ENCODE peak calls at places on chromosomes 12 and 14, in eight cellular contexts. V, M, O, H, C, J, S and Z are unnamed samples.

GRCh38 chr12:124938606-124939427 is 24.4 kb upstream of the UBC start:
- DNase-seq in O (peak; percentile 75), V (peak; percentile 78), S (peak; percentile 61), H (peak; percentile 91), M (no peak), C (no peak), J (peak; percentile 87), Z (peak; percentile 89)

GRCh38 chr12:67354966-67355365 is 85.8 kb downstream of the CAND1 start:
- DNase-seq in H (no peak), S (no peak), C (no peak), O (peak; percentile 22), M (no peak), V (no peak), J (no peak), Z (no peak)

GRCh38 chr12:131829351-131829794 is 1.2 kb downstream of the MMP17 start:
- DNase-seq in J (peak; percentile 83), O (no peak), C (no peak), M (no peak), H (no peak), S (peak; percentile 67), V (no peak), Z (no peak)

GRCh38 chr14:49881296-49882006 is 11.4 kb upstream of the ARF6 start:
- DNase-seq in H (no peak), S (no peak), J (no peak), C (peak; percentile 37), M (no peak), V (no peak), O (peak; percentile 43), Z (no peak)

GRCh38 chr14:81269100-81269978 is 48.6 kb upstream of the GTF2A1 start:
- DNase-seq in H (peak; percentile 69), V (peak; percentile 70), M (no peak), S (peak; percentile 74), J (no peak), C (no peak), O (peak; percentile 84), Z (no peak)

GRCh38 chr14:25406818-25407217 is 356.9 kb upstream of the STXBP6 start:
- DNase-seq in C (peak; percentile 61), V (peak; percentile 68), M (no peak), S (no peak), J (no peak), H (peak; percentile 48), O (peak; percentile 90), Z (no peak)

GRCh38 chr14:57848353-57848752 is 17.5 kb downstream of the SLC35F4 start:
- DNase-seq in J (no peak), M (no peak), V (no peak), H (no peak), O (no peak), S (no peak), C (no peak), Z (no peak)

GRCh38 chr12:81257952-81258551 is 180.2 kb downstream of the ACSS3 start:
- DNase-seq in S (peak; percentile 10), M (no peak), V (peak; percentile 34), H (peak; percentile 66), J (no peak), C (no peak), O (peak; percentile 81), Z (no peak)

GRCh38 chr14:68844210-68844545 is 51.3 kb upstream of the ZFP36L1 start:
- DNase-seq in O (no peak), J (no peak), V (no peak), M (no peak), S (no peak), H (no peak), C (no peak), Z (no peak)

GRCh38 chr14:98999345-98999744 is 272.7 kb downstream of the BCL11B start:
- DNase-seq in V (no peak), O (no peak), S (no peak), J (no peak), H (no peak), M (no peak), C (no peak), Z (no peak)

GRCh38 chr14:67938046-67938445 is 118.5 kb downstream of the RAD51B start:
- DNase-seq in V (no peak), J (no peak), M (no peak), S (no peak), O (peak; percentile 5), C (no peak), H (no peak), Z (no peak)

GRCh38 chr14:38824691-38825090 is 278.3 kb downstream of the SEC23A start:
- DNase-seq in J (no peak), H (no peak), C (no peak), V (no peak), S (no peak), O (no peak), M (no peak), Z (no peak)

GRCh38 chr14:101032433-101032832 is 128.9 kb upstream of the RTL1 start:
- DNase-seq in M (no peak), C (no peak), H (no peak), V (no peak), S (no peak), J (peak; percentile 11), O (no peak), Z (no peak)

GRCh38 chr12:76883826-76884225 is 5.0 kb upstream of the CSRP2 start:
- DNase-seq in V (no peak), M (no peak), O (no peak), H (no peak), J (no peak), S (no peak), C (no peak), Z (no peak)

GRCh38 chr12:127926004-127926403 is 341.0 kb upstream of the TMEM132C start:
- DNase-seq in J (no peak), V (no peak), M (no peak), C (peak; percentile 49), H (no peak), S (peak; percentile 31), O (peak; percentile 49), Z (no peak)

GRCh38 chr12:57085999-57086950 is 2.6 kb upstream of the NAB2 start:
- DNase-seq in S (peak; percentile 72), C (peak; percentile 72), O (peak; percentile 90), V (peak; percentile 50), J (no peak), M (no peak), H (peak; percentile 83), Z (no peak)

GRCh38 chr12:57087689-57088441 is 1.0 kb upstream of the NAB2 start:
- DNase-seq in S (peak; percentile 82), V (peak; percentile 60), C (peak; percentile 85), O (peak; percentile 92), M (peak; percentile 87), H (peak; percentile 88), J (peak; percentile 92), Z (peak; percentile 98)

GRCh38 chr12:57089259-57090245 is 638 bp downstream of the NAB2 start:
- DNase-seq in C (peak; percentile 68), S (peak; percentile 69), H (peak; percentile 72), V (no peak), O (peak; percentile 49), M (no peak), J (peak; percentile 87), Z (no peak)

GRCh38 chr12:57088442-57089258 is at the start of gene NAB2:
- DNase-seq in O (peak; percentile 95), M (peak; percentile 97), S (peak; percentile 96), V (peak; percentile 95), H (peak; percentile 89), J (peak; percentile 98), C (peak; percentile 87), Z (peak; percentile 97)

DNA sequence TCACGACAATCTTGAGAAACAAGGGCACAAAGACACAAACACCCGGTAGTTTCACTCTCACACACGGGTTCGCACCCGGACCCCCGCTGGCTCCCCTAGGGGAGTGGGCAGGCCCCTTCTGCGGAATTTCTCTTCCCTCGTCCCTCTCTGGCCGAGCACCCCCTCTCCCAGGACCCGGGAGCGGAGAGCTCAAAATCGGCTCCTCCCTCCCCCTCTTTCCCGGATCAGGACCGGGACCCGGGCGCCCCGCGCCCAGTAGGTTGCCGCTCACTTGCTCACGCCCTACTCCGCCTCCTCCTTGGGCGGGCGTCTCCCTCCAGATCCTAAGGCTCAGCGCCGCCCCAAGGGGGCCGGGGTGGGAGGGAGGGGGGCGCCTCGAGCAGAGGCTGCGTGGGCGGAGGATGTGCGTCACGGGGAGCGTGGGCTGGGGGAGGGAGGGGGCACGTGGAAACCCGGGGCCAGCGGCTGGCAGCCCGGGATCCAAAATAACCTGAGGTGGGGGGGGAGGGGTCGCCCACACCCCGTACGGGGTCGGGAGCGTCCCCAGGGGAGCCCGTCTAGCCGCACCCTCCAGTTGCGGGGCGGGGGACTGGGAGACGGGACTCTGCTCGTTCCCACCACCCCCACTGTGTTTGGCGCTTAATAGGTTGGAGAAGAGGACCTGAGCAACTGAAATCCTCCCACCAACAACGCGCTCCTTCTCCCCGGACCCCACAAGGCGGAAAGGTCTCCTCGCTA is 1.8 kb upstream of the NAB2 start:
- DNase-seq in S (peak; percentile 75), C (peak; percentile 84), O (peak; percentile 85), J (peak; percentile 95), H (peak; percentile 76), M (peak; percentile 93), V (no peak), Z (peak; percentile 96)
- TF ChIP-seq POLR2AphosphoS5 in S (no peak), C (no peak), O (no peak), J (no peak), H (no peak), M (peak; percentile 63), V (no peak), Z (peak; percentile 86)

DNA sequence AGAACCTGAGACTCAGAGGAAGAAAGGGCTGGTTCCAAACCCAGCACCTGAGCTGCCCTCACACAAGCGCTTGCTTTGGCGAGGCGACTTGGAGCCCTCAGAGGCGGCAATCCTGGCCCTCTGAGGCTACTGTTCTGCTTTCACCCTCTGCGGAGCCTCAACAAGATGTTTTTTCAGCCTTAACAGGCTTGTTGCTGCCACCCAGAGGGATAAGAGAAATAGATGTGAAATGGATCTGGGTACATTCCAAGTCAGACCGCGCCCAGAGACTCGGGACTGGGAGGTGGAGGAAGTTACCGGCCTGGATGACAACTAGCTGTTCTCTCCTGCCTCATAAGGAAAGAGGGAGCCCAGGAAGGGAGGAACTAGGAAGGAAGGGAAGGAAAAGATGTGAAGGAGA is 89.6 kb downstream of the TTC7B start:
- DNase-seq in S (no peak), C (no peak), H (no peak), M (no peak), J (peak; percentile 84), V (no peak), O (peak; percentile 60), Z (no peak)
- TF ChIP-seq CTCF in S (no peak), C (no peak), H (no peak), M (peak; percentile 5), J (peak; percentile 12), V (no peak), O (peak; percentile 46), Z (no peak)

GRCh38 chr14:89792489-89793366 is 161.8 kb downstream of the EFCAB11 start:
- DNase-seq in J (no peak), C (no peak), O (no peak), H (no peak), S (no peak), M (no peak), V (no peak), Z (no peak)
- TF ChIP-seq POLR2AphosphoS5 in J (peak; percentile 28), C (no peak), O (no peak), H (no peak), S (no peak), M (no peak), V (no peak), Z (no peak)

DNA sequence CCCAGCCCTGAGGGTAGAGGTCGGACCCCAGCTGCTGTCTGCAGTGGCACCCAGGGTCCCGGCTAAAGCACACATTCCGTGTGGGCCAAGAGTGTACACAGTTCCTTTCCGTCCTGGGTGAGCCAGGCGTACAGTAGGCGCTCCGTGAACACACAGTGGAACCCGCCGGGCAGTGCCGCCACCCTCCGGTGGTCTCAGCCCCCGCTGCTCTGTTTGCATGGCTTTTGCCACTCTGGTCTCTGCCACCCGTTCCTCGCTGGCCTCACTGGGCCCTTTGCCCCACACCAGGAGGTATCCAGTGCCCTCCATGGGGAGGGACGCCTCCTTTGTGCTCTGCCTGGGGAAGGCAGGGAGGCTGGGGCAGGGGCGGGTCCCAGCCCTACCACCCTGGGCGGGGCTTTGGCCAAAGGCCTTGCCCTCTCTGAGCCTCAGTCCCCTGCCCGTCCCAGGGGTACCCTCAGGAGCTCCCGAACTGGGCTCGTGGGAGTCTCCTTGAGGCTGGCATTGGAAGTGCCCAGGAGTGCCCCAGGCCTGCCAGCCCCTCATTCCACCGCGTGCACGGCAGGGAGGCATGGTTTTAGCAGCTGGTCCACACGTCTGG is 13.0 kb downstream of the TRMT61A start:
- DNase-seq in C (no peak), H (no peak), V (no peak), J (no peak), M (no peak), S (no peak), O (no peak), Z (no peak)
- TF ChIP-seq CTCF in C (peak; percentile 33), H (no peak), V (no peak), J (no peak), M (no peak), S (no peak), O (peak; percentile 11), Z (no peak)